ENCODE peak calls at places on chromosome 12, in ten cellular contexts. P is tibial nerve; T is CD8-positive, alpha-beta T cell; J is hepatocyte; A is neural progenitor cell; V is sigmoid colon; R is tibial artery; O is cardiac muscle cell; X is GM10248; C is neural crest cell. E is an unnamed sample.

GRCh38 chr12:10398168-10398567 is 8.3 kb upstream of the KLRK1 start:
- DNase-seq in T (peak), P (no peak), R (no peak), J (no peak), V (no peak), O (no peak), A (no peak), X (no peak), C (no peak), E (no peak)

GRCh38 chr12:29537292-29537691 is 39.8 kb upstream of the OVCH1 start:
- DNase-seq in J (no peak), P (no peak), R (no peak), O (no peak), V (no peak), C (no peak), A (no peak), T (no peak), X (no peak), E (no peak)

GRCh38 chr12:84727964-84728363 is 184.6 kb downstream of the SLC6A15 start:
- DNase-seq in C (no peak), T (no peak), X (no peak), V (no peak), P (no peak), J (peak), O (peak), A (no peak), R (no peak), E (no peak)

GRCh38 chr12:96193725-96194571 is at the start of gene ELK3:
- DNase-seq in V (peak), A (peak), T (peak), O (peak), C (peak), R (peak), J (peak), X (peak), P (peak), E (no peak)

GRCh38 chr12:82688035-82688501 is 1.4 kb downstream of the TMTC2 start:
- DNase-seq in P (no peak), V (no peak), A (peak), X (no peak), J (peak), R (no peak), T (no peak), C (no peak), O (no peak), E (no peak)

GRCh38 chr12:69456239-69456638 is 13.9 kb upstream of the FRS2 start:
- DNase-seq in J (no peak), R (no peak), O (no peak), A (no peak), C (no peak), V (no peak), T (no peak), P (no peak), X (no peak), E (no peak)

GRCh38 chr12:72274926-72275325 is 2.8 kb downstream of the TRHDE start:
- DNase-seq in T (no peak), V (no peak), C (no peak), X (no peak), A (no peak), O (no peak), R (no peak), P (no peak), J (peak), E (no peak)

GRCh38 chr12:77594386-77594785 is 236.3 kb upstream of the NAV3 start:
- DNase-seq in P (no peak), O (no peak), V (no peak), A (no peak), T (no peak), C (no peak), J (no peak), X (no peak), R (no peak), E (no peak)

GRCh38 chr12:123384994-123385376 is 1.1 kb downstream of the KMT5A start:
- DNase-seq in V (no peak), P (no peak), T (no peak), C (no peak), R (no peak), A (no peak), O (no peak), X (no peak), J (no peak), E (no peak)

GRCh38 chr12:1360812-1361211 is 233.6 kb downstream of the FBXL14 start:
- DNase-seq in R (no peak), A (no peak), J (no peak), P (no peak), O (no peak), T (no peak), X (no peak), V (no peak), C (no peak), E (no peak)

GRCh38 chr12:26113853-26114719 is 10.8 kb downstream of the BHLHE41 start:
- DNase-seq in A (peak), T (peak), R (peak), O (peak), V (peak), C (peak), P (peak), X (peak), J (peak), E (peak)

GRCh38 chr12:103334447-103334846 is 161.3 kb downstream of the C12orf42 start:
- DNase-seq in J (no peak), T (no peak), V (no peak), C (no peak), O (no peak), P (no peak), X (no peak), R (no peak), A (no peak), E (no peak)

GRCh38 chr12:70393787-70394519 is 27.9 kb downstream of the KCNMB4 start:
- DNase-seq in C (no peak), J (no peak), A (no peak), V (no peak), P (no peak), X (no peak), T (no peak), R (no peak), O (no peak), E (no peak)

GRCh38 chr12:10716704-10717315 is 6.3 kb downstream of the YBX3 start:
- DNase-seq in J (peak), R (peak), C (no peak), V (peak), X (no peak), P (peak), O (no peak), T (no peak), A (peak), E (peak)

GRCh38 chr12:56104815-56105476 is 587 bp downstream of the PA2G4 start:
- DNase-seq in J (peak), X (no peak), C (no peak), O (peak), T (no peak), P (no peak), R (no peak), A (no peak), V (no peak), E (no peak)

GRCh38 chr12:40063424-40063823 is 42.5 kb downstream of the SLC2A13 start:
- DNase-seq in V (no peak), R (no peak), O (peak), P (no peak), J (no peak), C (no peak), A (no peak), T (no peak), X (no peak), E (no peak)

GRCh38 chr12:43578782-43579181 is 26.8 kb upstream of the ADAMTS20 start:
- DNase-seq in P (no peak), T (no peak), J (peak), C (no peak), X (no peak), R (no peak), A (no peak), O (no peak), V (no peak), E (no peak)

GRCh38 chr12:21165048-21165447 is 34.1 kb downstream of the SLCO1B1 start:
- DNase-seq in O (no peak), T (no peak), V (no peak), C (no peak), P (no peak), J (no peak), R (no peak), X (no peak), A (no peak), E (no peak)

GRCh38 chr12:89770391-89770790 is 61.8 kb upstream of the ATP2B1 start:
- DNase-seq in A (no peak), X (no peak), R (no peak), V (no peak), J (no peak), C (no peak), O (no peak), P (no peak), T (no peak), E (no peak)

GRCh38 chr12:121793501-121793835 is at the start of gene RHOF:
- DNase-seq in C (no peak), X (peak), R (no peak), A (peak), J (peak), O (peak), P (no peak), T (peak), V (no peak), E (no peak)

GRCh38 chr12:16385779-16386646 is 38.6 kb downstream of the MGST1 start:
- DNase-seq in R (peak), X (peak), P (peak), O (peak), T (no peak), V (peak), A (peak), J (peak), C (no peak), E (no peak)

GRCh38 chr12:62128186-62128965 is 131.8 kb upstream of the USP15 start:
- DNase-seq in V (no peak), P (no peak), X (no peak), C (no peak), R (no peak), T (no peak), O (no peak), J (no peak), A (no peak), E (no peak)

GRCh38 chr12:54967461-54967860 is 17.1 kb downstream of the TESPA1 start:
- DNase-seq in C (no peak), R (no peak), V (no peak), P (peak), J (no peak), T (peak), A (no peak), X (no peak), O (no peak), E (no peak)

GRCh38 chr12:103493199-103493598 is 2.6 kb downstream of the C12orf42 start:
- DNase-seq in T (no peak), C (no peak), A (no peak), V (no peak), J (no peak), R (no peak), P (no peak), X (no peak), O (no peak), E (no peak)

GRCh38 chr12:54891717-54892478 is 37.6 kb downstream of the MUCL1 start:
- DNase-seq in O (no peak), T (no peak), A (no peak), X (no peak), C (no peak), V (no peak), P (no peak), R (no peak), J (peak), E (no peak)

GRCh38 chr12:18723752-18724151 is 14.1 kb downstream of the PLCZ1 start:
- DNase-seq in O (no peak), P (no peak), T (no peak), X (no peak), V (no peak), A (no peak), C (no peak), J (peak), R (no peak), E (no peak)

GRCh38 chr12:115004469-115005146 is 320.6 kb upstream of the TBX3 start:
- DNase-seq in T (no peak), V (no peak), O (no peak), C (no peak), R (no peak), X (no peak), J (no peak), A (no peak), P (no peak), E (no peak)

GRCh38 chr12:73656375-73656774 is 881.3 kb upstream of the ATXN7L3B start:
- DNase-seq in P (no peak), J (no peak), V (no peak), A (no peak), X (no peak), R (no peak), O (no peak), C (no peak), T (no peak), E (no peak)

GRCh38 chr12:80941916-80942315 is 4.2 kb upstream of the LIN7A start:
- DNase-seq in C (no peak), J (no peak), V (no peak), O (no peak), T (no peak), P (no peak), A (no peak), R (no peak), X (no peak), E (no peak)

GRCh38 chr12:78641837-78642423 is 222.6 kb upstream of the SYT1 start:
- DNase-seq in J (no peak), V (no peak), X (no peak), R (no peak), C (no peak), A (no peak), O (no peak), P (no peak), T (no peak), E (no peak)

GRCh38 chr12:112584266-112584722 is 165.5 kb downstream of the PTPN11 start:
- DNase-seq in A (peak), T (no peak), R (no peak), V (no peak), X (no peak), C (no peak), P (no peak), J (no peak), O (no peak), E (no peak)

DNA sequence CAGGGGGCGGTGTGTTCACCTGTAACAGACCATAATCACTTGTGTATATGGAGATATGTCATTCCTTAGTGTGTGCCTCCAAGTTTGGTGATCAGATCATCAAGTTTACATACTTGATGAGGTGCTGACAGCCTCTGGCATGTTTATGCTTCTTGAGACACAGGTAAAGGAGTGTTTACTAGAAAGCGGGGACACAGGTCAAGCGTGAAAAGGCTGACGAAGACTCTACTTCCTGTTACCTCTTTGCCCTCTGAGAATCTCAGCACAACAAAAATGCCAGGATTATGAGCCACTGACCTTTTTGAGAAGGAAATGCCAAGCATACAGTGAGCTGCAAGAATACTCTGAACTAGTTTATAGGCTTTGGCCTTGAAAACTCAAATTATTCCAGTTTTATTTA is 29.6 kb downstream of the PRDM4 start:
- DNase-seq in J (no peak), V (no peak), O (no peak), A (no peak), T (no peak), C (no peak), X (peak), R (no peak), P (no peak), E (no peak)
- TF ChIP-seq CTCF in J (no peak), V (no peak), O (no peak), A (no peak), T (no peak), C (no peak), X (no peak), R (no peak), P (no peak), E (no peak)

DNA sequence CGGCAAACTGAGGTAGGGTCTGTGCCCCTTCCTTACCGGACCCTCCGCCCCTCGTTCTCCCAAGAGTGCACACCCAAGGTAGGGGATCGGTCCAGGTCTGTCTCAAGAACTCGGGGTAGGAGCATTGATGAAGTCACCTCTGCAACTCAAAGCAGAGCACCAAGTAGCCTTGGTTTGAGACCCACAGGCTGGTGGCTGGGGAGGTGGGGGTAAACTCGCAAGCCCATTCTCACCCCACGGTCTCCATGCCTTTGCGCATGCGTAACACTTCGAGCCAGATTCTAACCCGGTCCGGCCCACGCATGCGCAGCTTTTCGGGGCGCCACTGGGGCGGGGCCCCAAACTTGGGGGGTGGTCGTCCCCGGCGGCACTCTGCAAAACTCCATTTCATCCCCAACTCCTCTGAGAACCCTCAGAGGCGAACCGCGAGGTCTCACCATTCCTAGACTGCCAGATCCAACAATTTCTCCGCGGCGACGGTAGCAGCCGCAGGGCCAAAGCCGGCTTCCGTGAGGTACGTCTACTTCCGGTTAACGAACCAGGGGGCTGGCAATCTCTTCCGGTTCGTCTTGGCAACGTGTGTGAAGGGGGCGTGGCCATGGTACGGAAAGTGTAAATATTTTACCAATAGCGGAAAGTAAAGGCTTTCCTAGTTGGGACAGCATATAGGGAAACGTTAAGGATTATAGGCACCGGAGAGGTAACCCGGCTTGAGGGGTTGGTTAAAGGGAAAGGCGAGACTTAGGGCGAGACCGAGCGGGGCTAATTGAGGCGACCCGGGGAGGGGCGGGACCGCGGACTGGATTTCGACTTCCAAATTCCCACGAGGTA is at the start of gene MCRS1:
- DNase-seq in O (peak), J (peak), A (peak), V (peak), C (peak), R (peak), X (peak), P (peak), T (peak), E (peak)
- TF ChIP-seq CTCF in O (no peak), J (no peak), A (no peak), V (no peak), C (no peak), R (no peak), X (no peak), P (no peak), T (no peak), E (peak)

GRCh38 chr12:51521554-51522276 is 69.3 kb upstream of the SCN8A start:
- DNase-seq in C (no peak), O (no peak), J (no peak), P (no peak), T (no peak), R (no peak), V (no peak), X (no peak), A (no peak), E (no peak)
- TF ChIP-seq CTCF in C (no peak), O (no peak), J (no peak), P (no peak), T (no peak), R (no peak), V (no peak), X (no peak), A (no peak), E (no peak)

DNA sequence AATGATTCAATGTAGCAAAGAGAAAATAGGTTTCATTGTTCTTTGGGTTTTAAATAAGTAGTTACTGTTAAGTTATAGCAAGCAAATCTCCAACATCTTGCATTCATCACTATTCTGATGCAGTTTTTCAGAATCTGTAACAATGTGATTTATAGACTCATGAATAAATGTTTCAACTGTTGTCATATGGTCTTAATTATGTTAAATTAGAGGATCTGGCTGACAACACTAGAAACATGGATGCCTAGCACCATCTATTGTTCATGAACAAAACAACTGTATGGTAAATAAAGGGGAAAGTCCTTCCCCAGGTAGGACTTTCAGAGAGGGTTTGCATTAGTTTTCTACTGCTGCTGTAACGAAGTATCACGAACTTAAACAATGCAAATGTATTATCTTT is 167.9 kb downstream of the BCAT1 start:
- DNase-seq in A (peak), P (no peak), X (peak), R (no peak), O (no peak), C (no peak), J (no peak), T (no peak), V (no peak), E (no peak)
- TF ChIP-seq CTCF in A (peak), P (no peak), X (peak), R (no peak), O (no peak), C (peak), J (peak), T (no peak), V (no peak), E (no peak)

GRCh38 chr12:2877047-2877958 is at the start of the genes FOXM1 and RHNO1:
- DNase-seq in O (peak), P (peak), V (peak), T (peak), C (peak), J (peak), A (peak), X (peak), R (peak), E (peak)
- TF ChIP-seq CTCF in O (peak), P (no peak), V (peak), T (no peak), C (no peak), J (peak), A (peak), X (peak), R (no peak), E (no peak)

DNA sequence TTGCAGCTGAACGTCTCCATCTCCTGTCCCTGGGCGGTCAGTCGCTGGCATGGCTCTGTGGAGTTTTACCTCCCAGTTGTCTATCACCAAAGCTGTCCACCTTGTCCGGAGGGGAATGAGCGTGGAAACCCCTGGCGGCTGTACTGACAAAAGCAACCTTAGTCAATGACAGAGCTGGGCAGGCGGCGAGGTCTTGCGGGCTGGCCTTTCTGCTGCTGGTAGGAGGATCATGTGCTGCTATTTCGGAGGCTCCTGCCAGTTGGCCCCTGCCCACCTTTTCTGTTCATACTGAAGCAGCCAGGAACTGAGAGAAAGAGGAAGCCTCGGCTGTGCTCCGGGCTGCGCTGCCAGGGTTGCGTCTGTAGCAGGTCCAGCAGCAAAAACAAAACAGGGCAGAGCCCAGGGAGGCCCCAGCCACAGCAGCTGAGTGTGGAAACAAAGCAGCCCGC is 57.7 kb downstream of the HMGA2 start:
- DNase-seq in C (no peak), A (peak), T (no peak), O (peak), P (peak), R (peak), X (peak), J (peak), V (peak), E (no peak)
- TF ChIP-seq CTCF in C (peak), A (peak), T (no peak), O (peak), P (no peak), R (peak), X (peak), J (no peak), V (peak), E (no peak)

E was measured in omental fat pad.